ENCODE peak calls at places on chromosome 3, in four cellular contexts. One of them, this sample, is unnamed.

GRCh38 chr3:66362541-66362941 is 138.3 kb downstream of the LRIG1 start:
- DNase-seq in heart right ventricle: no peak
- DNase-seq in aorta: no peak
- DNase-seq in astrocyte: peak; percentile 92
- DNase-seq in this sample: no peak

GRCh38 chr3:193894121-193894863 is 241.7 kb upstream of the HES1 start:
- DNase-seq in heart right ventricle: peak; percentile 42
- DNase-seq in aorta: no peak
- DNase-seq in astrocyte: peak; percentile 21
- DNase-seq in this sample: no peak

GRCh38 chr3:186414735-186415419 is 52.8 kb upstream of the DGKG start:
- DNase-seq in heart right ventricle: no peak
- DNase-seq in aorta: no peak
- DNase-seq in astrocyte: peak; percentile 92
- DNase-seq in this sample: no peak

GRCh38 chr3:98980915-98981596 is 79.6 kb upstream of the DCBLD2 start:
- DNase-seq in heart right ventricle: no peak
- DNase-seq in aorta: no peak
- DNase-seq in astrocyte: peak; percentile 98
- DNase-seq in this sample: no peak

GRCh38 chr3:125957674-125958510 is 11.1 kb upstream of the ROPN1B start:
- DNase-seq in heart right ventricle: no peak
- DNase-seq in aorta: no peak
- DNase-seq in astrocyte: no peak
- DNase-seq in this sample: peak; percentile 57

GRCh38 chr3:190903156-190903555 is 40.7 kb upstream of the GMNC start:
- DNase-seq in heart right ventricle: no peak
- DNase-seq in aorta: no peak
- DNase-seq in astrocyte: no peak
- DNase-seq in this sample: no peak

GRCh38 chr3:42067324-42067723 is 23.8 kb upstream of the TRAK1 start:
- DNase-seq in heart right ventricle: peak; percentile 44
- DNase-seq in aorta: no peak
- DNase-seq in astrocyte: peak; percentile 46
- DNase-seq in this sample: no peak

GRCh38 chr3:143634991-143635390 is 213.3 kb downstream of the SLC9A9 start:
- DNase-seq in heart right ventricle: no peak
- DNase-seq in aorta: no peak
- DNase-seq in astrocyte: peak; percentile 11
- DNase-seq in this sample: no peak

GRCh38 chr3:14765576-14766427 is 53.0 kb upstream of the FGD5 start:
- DNase-seq in heart right ventricle: no peak
- DNase-seq in aorta: no peak
- DNase-seq in astrocyte: no peak
- DNase-seq in this sample: no peak

GRCh38 chr3:141306922-141307321 is 61.4 kb upstream of the ZBTB38 start:
- DNase-seq in heart right ventricle: no peak
- DNase-seq in aorta: no peak
- DNase-seq in astrocyte: no peak
- DNase-seq in this sample: no peak

GRCh38 chr3:57983734-57984518 is 24.3 kb upstream of the FLNB start:
- DNase-seq in heart right ventricle: peak; percentile 76
- DNase-seq in aorta: no peak
- DNase-seq in astrocyte: peak; percentile 86
- DNase-seq in this sample: peak; percentile 64

GRCh38 chr3:97862582-97862981 is 40.8 kb downstream of the CRYBG3 start:
- DNase-seq in heart right ventricle: no peak
- DNase-seq in aorta: no peak
- DNase-seq in astrocyte: no peak
- DNase-seq in this sample: no peak

GRCh38 chr3:188533612-188534357 is 379.8 kb downstream of the LPP start:
- DNase-seq in heart right ventricle: no peak
- DNase-seq in aorta: no peak
- DNase-seq in astrocyte: no peak
- DNase-seq in this sample: no peak

GRCh38 chr3:22269827-22270226 is 518.8 kb upstream of the ZNF385D start:
- DNase-seq in heart right ventricle: no peak
- DNase-seq in aorta: peak; percentile 40
- DNase-seq in astrocyte: peak; percentile 16
- DNase-seq in this sample: no peak

GRCh38 chr3:69865920-69866679 is 126.8 kb downstream of the MITF start:
- DNase-seq in heart right ventricle: peak; percentile 75
- DNase-seq in aorta: peak; percentile 51
- DNase-seq in astrocyte: no peak
- DNase-seq in this sample: peak; percentile 68

GRCh38 chr3:194312186-194312742 is 38.9 kb downstream of the CPN2 start:
- DNase-seq in heart right ventricle: no peak
- DNase-seq in aorta: peak; percentile 39
- DNase-seq in astrocyte: no peak
- DNase-seq in this sample: no peak

GRCh38 chr3:127113571-127113891 is 79.4 kb upstream of the PRR23E start:
- DNase-seq in heart right ventricle: no peak
- DNase-seq in aorta: no peak
- DNase-seq in astrocyte: no peak
- DNase-seq in this sample: no peak

GRCh38 chr3:11053926-11054503 is 61.5 kb downstream of the SLC6A1 start:
- DNase-seq in heart right ventricle: no peak
- DNase-seq in aorta: no peak
- DNase-seq in astrocyte: no peak
- DNase-seq in this sample: no peak

GRCh38 chr3:43327184-43327950 is 41.0 kb downstream of the SNRK start:
- DNase-seq in heart right ventricle: no peak
- DNase-seq in aorta: no peak
- DNase-seq in astrocyte: peak; percentile 76
- DNase-seq in this sample: no peak

GRCh38 chr3:126423191-126424038 is 28.7 kb downstream of the CFAP100 start:
- DNase-seq in heart right ventricle: no peak
- DNase-seq in aorta: no peak
- DNase-seq in astrocyte: no peak
- DNase-seq in this sample: no peak

GRCh38 chr3:134299185-134299887 is 48.7 kb upstream of the RYK start:
- DNase-seq in heart right ventricle: no peak
- DNase-seq in aorta: peak; percentile 30
- DNase-seq in astrocyte: no peak
- DNase-seq in this sample: no peak

GRCh38 chr3:3629911-3630310 is 169.3 kb upstream of the LRRN1 start:
- DNase-seq in heart right ventricle: no peak
- DNase-seq in aorta: no peak
- DNase-seq in astrocyte: peak; percentile 84
- DNase-seq in this sample: no peak

GRCh38 chr3:53843195-53844177 is 2.7 kb downstream of the CHDH start:
- DNase-seq in heart right ventricle: no peak
- DNase-seq in aorta: no peak
- DNase-seq in astrocyte: no peak
- DNase-seq in this sample: no peak

GRCh38 chr3:126607214-126607908 is 47.6 kb downstream of the TXNRD3 start:
- DNase-seq in heart right ventricle: no peak
- DNase-seq in aorta: no peak
- DNase-seq in astrocyte: peak; percentile 77
- DNase-seq in this sample: no peak

GRCh38 chr3:114709102-114709501 is 415.3 kb downstream of the TIGIT start:
- DNase-seq in heart right ventricle: no peak
- DNase-seq in aorta: no peak
- DNase-seq in astrocyte: peak; percentile 82
- DNase-seq in this sample: no peak

GRCh38 chr3:84573962-84574361 is 384.8 kb upstream of the CADM2 start:
- DNase-seq in heart right ventricle: no peak
- DNase-seq in aorta: no peak
- DNase-seq in astrocyte: no peak
- DNase-seq in this sample: no peak

GRCh38 chr3:15794303-15794771 is 3.4 kb downstream of the ANKRD28 start:
- DNase-seq in heart right ventricle: no peak
- DNase-seq in aorta: no peak
- DNase-seq in astrocyte: peak; percentile 72
- DNase-seq in this sample: no peak

GRCh38 chr3:37813403-37813802 is 48.3 kb upstream of the CTDSPL start:
- DNase-seq in heart right ventricle: no peak
- DNase-seq in aorta: no peak
- DNase-seq in astrocyte: no peak
- DNase-seq in this sample: no peak

GRCh38 chr3:5389057-5389456 is 201.6 kb downstream of the EDEM1 start:
- DNase-seq in heart right ventricle: no peak
- DNase-seq in aorta: no peak
- DNase-seq in astrocyte: no peak
- DNase-seq in this sample: no peak

GRCh38 chr3:138188013-138188352 is 882 bp downstream of the ARMC8 start:
- DNase-seq in heart right ventricle: no peak
- DNase-seq in aorta: no peak
- DNase-seq in astrocyte: peak; percentile 48
- DNase-seq in this sample: no peak

GRCh38 chr3:138042043-138042442 is 32.1 kb downstream of the CLDN18 start:
- DNase-seq in heart right ventricle: no peak
- DNase-seq in aorta: no peak
- DNase-seq in astrocyte: peak; percentile 76
- DNase-seq in this sample: no peak

GRCh38 chr3:66443404-66443803 is 57.4 kb downstream of the LRIG1 start:
- DNase-seq in heart right ventricle: no peak
- DNase-seq in aorta: no peak
- DNase-seq in astrocyte: no peak
- DNase-seq in this sample: no peak

DNA sequence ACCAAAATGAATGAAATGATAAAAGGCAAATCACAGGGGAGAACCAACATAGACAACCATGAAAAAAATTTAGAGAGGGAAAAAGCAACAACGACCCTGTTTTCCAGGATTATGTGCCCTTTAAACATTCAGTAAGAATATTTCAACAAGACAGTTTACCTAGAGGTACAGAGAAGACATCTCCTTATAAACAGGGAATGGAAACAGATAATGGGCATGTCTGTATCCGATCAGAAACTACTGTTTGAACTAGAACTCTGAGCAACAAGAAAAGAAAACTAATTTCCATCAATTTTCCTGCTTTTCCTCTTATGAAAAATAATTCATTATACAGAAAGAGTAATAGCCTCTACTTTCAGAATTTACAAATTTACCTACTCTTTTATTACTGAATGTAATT is 39.3 kb downstream of the DLG1 start:
- DNase-seq in heart right ventricle: no peak
- DNase-seq in aorta: no peak
- DNase-seq in astrocyte: no peak
- DNase-seq in this sample: no peak
- H3K4me3 ChIP-seq in heart right ventricle: no peak overlapping the region
- H3K4me3 ChIP-seq in aorta: no peak overlapping the region
- H3K4me3 ChIP-seq in astrocyte: no peak overlapping the region
- H3K4me3 ChIP-seq in this sample: no peak overlapping the region

DNA sequence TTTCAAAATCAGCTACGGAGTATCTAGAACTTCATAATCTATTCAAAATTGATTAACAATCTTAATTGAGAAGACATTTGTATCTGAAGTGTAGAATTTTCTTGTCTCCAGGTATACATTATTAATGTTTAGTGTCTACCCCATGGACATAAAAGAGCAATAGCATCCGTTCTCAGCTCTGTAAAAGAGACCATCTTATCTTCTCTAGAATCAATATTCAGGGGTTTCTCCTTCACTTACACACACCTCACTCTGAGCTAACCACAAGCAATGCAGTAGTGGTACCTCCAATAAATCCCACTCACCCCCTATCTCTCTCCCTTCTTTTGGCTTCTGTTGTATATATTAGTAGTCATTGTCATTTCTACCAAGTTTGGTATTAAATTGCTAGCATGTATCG is 16.2 kb downstream of the MBNL1 start:
- DNase-seq in heart right ventricle: no peak
- DNase-seq in aorta: no peak
- DNase-seq in astrocyte: no peak
- DNase-seq in this sample: no peak
- H3K4me3 ChIP-seq in heart right ventricle: no peak overlapping the region
- H3K4me3 ChIP-seq in aorta: no peak overlapping the region
- H3K4me3 ChIP-seq in astrocyte: no peak overlapping the region
- H3K4me3 ChIP-seq in this sample: no peak overlapping the region

DNA sequence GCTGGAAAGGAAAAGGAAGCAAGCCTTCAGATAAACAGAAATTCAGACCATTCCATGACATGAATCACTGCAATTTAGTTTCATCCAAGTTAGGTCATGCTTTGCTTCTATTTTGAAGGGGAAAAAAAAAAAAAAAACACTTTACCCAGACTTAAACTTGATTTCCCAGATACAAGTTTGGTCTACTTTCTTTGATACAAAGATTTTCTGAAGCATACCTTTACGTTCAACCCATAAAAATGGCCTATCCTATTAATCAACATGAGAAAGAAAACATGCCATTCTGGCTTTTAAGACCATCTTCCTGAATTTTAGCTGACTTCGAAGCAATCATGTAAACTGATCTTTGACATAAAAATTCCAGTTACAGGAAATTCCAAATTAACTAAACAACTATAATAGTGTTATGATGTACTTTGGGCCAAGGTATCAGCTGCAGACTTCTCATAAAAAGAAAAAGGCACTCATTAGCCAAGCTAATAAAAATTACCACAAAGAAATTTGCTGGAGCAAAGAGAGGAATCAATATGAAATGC is 12.6 kb downstream of the OSBPL10 start:
- DNase-seq in heart right ventricle: no peak
- DNase-seq in aorta: no peak
- DNase-seq in astrocyte: peak; percentile 81
- DNase-seq in this sample: no peak
- H3K4me3 ChIP-seq in heart right ventricle: no peak overlapping the region
- H3K4me3 ChIP-seq in aorta: peak overlapping the region; percentile 18
- H3K4me3 ChIP-seq in astrocyte: peak overlapping the region; percentile 20
- H3K4me3 ChIP-seq in this sample: no peak overlapping the region

GRCh38 chr3:148078659-148079058 is 619.0 kb upstream of the AGTR1 start:
- DNase-seq in heart right ventricle: no peak
- DNase-seq in aorta: no peak
- DNase-seq in astrocyte: no peak
- DNase-seq in this sample: no peak

GRCh38 chr3:148077951-148078350 is 619.8 kb upstream of the AGTR1 start:
- DNase-seq in heart right ventricle: no peak
- DNase-seq in aorta: no peak
- DNase-seq in astrocyte: no peak
- DNase-seq in this sample: no peak

GRCh38 chr3:148081926-148082325 is 615.8 kb upstream of the AGTR1 start:
- DNase-seq in heart right ventricle: no peak
- DNase-seq in aorta: no peak
- DNase-seq in astrocyte: no peak
- DNase-seq in this sample: no peak

GRCh38 chr3:148077318-148077923 is 620.3 kb upstream of the AGTR1 start:
- DNase-seq in heart right ventricle: no peak
- DNase-seq in aorta: no peak
- DNase-seq in astrocyte: no peak
- DNase-seq in this sample: no peak

DNA sequence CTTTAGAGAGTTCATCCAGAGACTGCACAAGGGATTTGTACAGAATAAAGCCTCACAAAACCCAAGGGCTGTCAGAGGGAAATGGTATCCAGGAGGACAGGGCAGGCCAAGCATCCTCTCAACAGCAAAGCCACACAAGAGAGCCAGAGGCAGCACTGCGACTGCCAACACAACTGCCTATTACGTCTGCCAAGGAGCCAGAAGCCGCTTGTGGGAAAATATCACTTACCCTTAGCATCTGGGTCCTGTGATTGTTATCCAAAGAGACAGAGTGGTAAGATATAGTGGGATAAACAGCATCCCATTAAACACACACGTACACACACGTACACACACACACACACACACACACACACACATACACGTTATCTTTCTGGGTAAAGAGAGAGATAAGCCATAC is 618.3 kb upstream of the AGTR1 start:
- DNase-seq in heart right ventricle: no peak
- DNase-seq in aorta: no peak
- DNase-seq in astrocyte: no peak
- DNase-seq in this sample: peak; percentile 21
- H3K4me3 ChIP-seq in heart right ventricle: no peak overlapping the region
- H3K4me3 ChIP-seq in aorta: no peak overlapping the region
- H3K4me3 ChIP-seq in astrocyte: peak overlapping the region; percentile 11
- H3K4me3 ChIP-seq in this sample: no peak overlapping the region

GRCh38 chr3:149221783-149222517 is at the start of gene CP:
- DNase-seq in heart right ventricle: no peak
- DNase-seq in aorta: no peak
- DNase-seq in astrocyte: no peak
- DNase-seq in this sample: no peak
- H3K4me3 ChIP-seq in heart right ventricle: peak within 1 kb of the TSS; percentile 23
- H3K4me3 ChIP-seq in aorta: peak within 1 kb of the TSS; percentile 59
- H3K4me3 ChIP-seq in astrocyte: no peak within 1 kb of the TSS
- H3K4me3 ChIP-seq in this sample: peak within 1 kb of the TSS; percentile 47

This sample was measured in right cardiac atrium.